ENCODE peak calls at places on chromosomes 3 and 15, in nine cellular contexts. U, X, K, Q, N, M, S, P and D are unnamed samples.

GRCh38 chr3:10384541-10385360 is 63.8 kb upstream of the SEC13 start:
- DNase-seq in U (no peak), X (no peak), K (no peak), Q (no peak), N (no peak), M (no peak), S (no peak), P (no peak), D (no peak)

GRCh38 chr15:66894363-66894762 is 171.0 kb upstream of the SMAD3 start:
- DNase-seq in U (no peak), X (no peak), K (no peak), Q (no peak), N (no peak), M (peak), S (no peak), P (no peak), D (peak)

GRCh38 chr3:175728566-175728965 is 869.4 kb downstream of the NAALADL2 start:
- DNase-seq in U (no peak), X (no peak), K (no peak), Q (no peak), N (no peak), M (no peak), S (no peak), P (no peak), D (no peak)

GRCh38 chr3:55782351-55782750 is 295.2 kb upstream of the WNT5A start:
- DNase-seq in U (no peak), X (no peak), K (no peak), Q (no peak), N (no peak), M (no peak), S (no peak), P (no peak), D (no peak)

GRCh38 chr3:16671690-16672089 is 66.5 kb upstream of the DAZL start:
- DNase-seq in U (no peak), X (no peak), K (no peak), Q (no peak), N (no peak), M (no peak), S (no peak), P (no peak), D (no peak)

GRCh38 chr3:86180696-86181095 is 810.3 kb downstream of the VGLL3 start:
- DNase-seq in U (peak), X (no peak), K (no peak), Q (no peak), N (no peak), M (peak), S (peak), P (peak), D (no peak)

GRCh38 chr3:153343988-153344782 is 182.2 kb downstream of the RAP2B start:
- DNase-seq in U (no peak), X (no peak), K (no peak), Q (no peak), N (no peak), M (no peak), S (no peak), P (peak), D (no peak)

GRCh38 chr3:136731274-136731884 is 20.8 kb downstream of the STAG1 start:
- DNase-seq in U (no peak), X (no peak), K (no peak), Q (no peak), N (no peak), M (no peak), S (no peak), P (peak), D (no peak)

GRCh38 chr15:91572110-91572509 is 281.4 kb upstream of the SLCO3A1 start:
- DNase-seq in U (no peak), X (no peak), K (no peak), Q (peak), N (no peak), M (no peak), S (no peak), P (peak), D (no peak)

GRCh38 chr3:53288214-53288613 is 32.4 kb upstream of the TKT start:
- DNase-seq in U (no peak), X (no peak), K (no peak), Q (no peak), N (no peak), M (no peak), S (no peak), P (no peak), D (no peak)

GRCh38 chr15:99621767-99622166 is 56.0 kb downstream of the MEF2A start:
- DNase-seq in U (no peak), X (no peak), K (no peak), Q (no peak), N (no peak), M (no peak), S (no peak), P (no peak), D (no peak)

GRCh38 chr3:183449391-183449790 is 21.0 kb upstream of the MCF2L2 start:
- DNase-seq in U (no peak), X (no peak), K (no peak), Q (peak), N (no peak), M (no peak), S (peak), P (no peak), D (no peak)

GRCh38 chr3:98655666-98656065 is 62.3 kb upstream of the CPOX start:
- DNase-seq in U (no peak), X (no peak), K (no peak), Q (peak), N (no peak), M (no peak), S (no peak), P (no peak), D (no peak)

GRCh38 chr3:43093974-43094373 is 11.9 kb downstream of the POMGNT2 start:
- DNase-seq in U (no peak), X (no peak), K (no peak), Q (no peak), N (no peak), M (no peak), S (no peak), P (no peak), D (no peak)

GRCh38 chr15:29671308-29671981 is 150.8 kb downstream of the TJP1 start:
- DNase-seq in U (no peak), X (no peak), K (peak), Q (no peak), N (no peak), M (peak), S (no peak), P (peak), D (no peak)

GRCh38 chr3:121995190-121996137 is 26.6 kb downstream of the ILDR1 start:
- DNase-seq in U (peak), X (peak), K (peak), Q (peak), N (peak), M (peak), S (peak), P (peak), D (no peak)

GRCh38 chr3:73623996-73624362 is 762 bp downstream of the PDZRN3 start:
- DNase-seq in U (no peak), X (peak), K (peak), Q (no peak), N (no peak), M (peak), S (no peak), P (peak), D (peak)

GRCh38 chr3:37726445-37727000 is 135.2 kb upstream of the CTDSPL start:
- DNase-seq in U (no peak), X (no peak), K (no peak), Q (peak), N (no peak), M (no peak), S (no peak), P (no peak), D (no peak)

GRCh38 chr15:61398310-61398709 is 169.2 kb upstream of the RORA start:
- DNase-seq in U (no peak), X (no peak), K (no peak), Q (no peak), N (no peak), M (no peak), S (no peak), P (no peak), D (no peak)

GRCh38 chr3:104044002-104044401 is 1322.7 kb upstream of the ALCAM start:
- DNase-seq in U (no peak), X (no peak), K (no peak), Q (no peak), N (no peak), M (no peak), S (no peak), P (peak), D (no peak)